ENCODE peak calls at places on chromosome 14, in seven cellular contexts. R is uterus, B is IMR-90, E is stomach, I is tibial nerve, J is H54, C is body of pancreas. O is an unnamed sample.

GRCh38 chr14:48398675-48399282 is 723.4 kb upstream of the MDGA2 start:
- DNase-seq in R (no peak), B (peak; percentile 47), E (no peak), I (no peak), J (peak; percentile 3), C (no peak), O (no peak)

GRCh38 chr14:67622675-67623074 is 3.0 kb downstream of the ARG2 start:
- DNase-seq in R (peak; percentile 56), B (peak; percentile 85), E (no peak), I (no peak), J (no peak), C (peak; percentile 13), O (no peak)

GRCh38 chr14:23068792-23069412 is 11.6 kb upstream of the CDH24 start:
- DNase-seq in R (peak; percentile 86), B (peak; percentile 93), E (peak; percentile 84), I (peak; percentile 53), J (peak; percentile 50), C (peak; percentile 87), O (no peak)

GRCh38 chr14:99718811-99719192 is 34.7 kb downstream of the CYP46A1 start:
- DNase-seq in R (no peak), B (no peak), E (no peak), I (no peak), J (no peak), C (no peak), O (peak; percentile 48)

GRCh38 chr14:95534299-95535225 is at the start of gene GLRX5:
- DNase-seq in R (peak; percentile 100), B (peak; percentile 100), E (peak; percentile 99), I (peak; percentile 99), J (peak; percentile 98), C (peak; percentile 99), O (peak; percentile 100)

GRCh38 chr14:96252323-96253052 is 3.5 kb upstream of the BDKRB1 start:
- DNase-seq in R (no peak), B (no peak), E (no peak), I (no peak), J (no peak), C (no peak), O (no peak)

GRCh38 chr14:77124345-77125274 is 17.0 kb downstream of the ZDHHC22 start:
- DNase-seq in R (no peak), B (peak; percentile 16), E (peak; percentile 72), I (peak; percentile 38), J (no peak), C (peak; percentile 65), O (no peak)

GRCh38 chr14:50600849-50601248 is 40.9 kb downstream of the ATL1 start:
- DNase-seq in R (no peak), B (no peak), E (peak; percentile 27), I (no peak), J (no peak), C (peak; percentile 70), O (no peak)

DNA sequence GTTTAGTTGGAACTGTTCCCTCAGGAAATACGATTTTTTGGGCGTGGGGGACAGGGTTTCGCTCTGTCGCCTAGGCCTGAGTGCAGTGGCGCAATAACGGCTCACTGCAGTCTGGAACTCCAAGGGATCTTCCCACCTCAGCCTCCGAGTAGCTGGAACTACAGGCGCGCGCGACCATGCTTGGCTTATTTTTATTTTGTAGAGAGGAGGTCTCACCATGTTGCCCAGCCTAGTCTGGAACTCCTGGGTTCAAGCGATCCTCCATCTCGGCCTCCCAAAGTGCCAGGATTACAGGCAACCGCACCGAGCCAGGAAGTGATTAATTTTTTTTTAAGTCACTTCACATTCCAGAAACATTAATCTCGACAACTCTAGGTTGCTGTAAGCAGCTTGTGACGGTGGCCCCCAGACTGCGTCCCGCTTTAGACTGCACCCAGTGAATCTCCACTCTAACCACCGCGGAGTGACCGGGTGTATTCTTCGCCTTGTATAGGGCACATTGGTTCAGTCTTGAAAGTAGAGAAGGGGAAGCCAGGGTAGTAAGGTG is 825 bp upstream of the MIS18BP1 start:
- DNase-seq in R (no peak), B (peak; percentile 26), E (no peak), I (no peak), J (no peak), C (peak; percentile 10), O (peak; percentile 69)
- TF ChIP-seq POLR2A in R (no peak), B (no peak), E (no peak), I (no peak), J (no peak), C (no peak), O (no peak)

GRCh38 chr14:34060747-34061050 is 109.8 kb upstream of the EGLN3 start:
- DNase-seq in R (no peak), B (no peak), E (no peak), I (no peak), J (no peak), C (no peak), O (no peak)

GRCh38 chr14:34059037-34059924 is 108.4 kb upstream of the EGLN3 start:
- DNase-seq in R (no peak), B (no peak), E (no peak), I (no peak), J (no peak), C (no peak), O (no peak)

GRCh38 chr14:34058510-34058909 is 107.6 kb upstream of the EGLN3 start:
- DNase-seq in R (no peak), B (no peak), E (no peak), I (no peak), J (no peak), C (no peak), O (no peak)

GRCh38 chr14:34062353-34062973 is 111.6 kb upstream of the EGLN3 start:
- DNase-seq in R (no peak), B (no peak), E (no peak), I (no peak), J (no peak), C (no peak), O (no peak)

DNA sequence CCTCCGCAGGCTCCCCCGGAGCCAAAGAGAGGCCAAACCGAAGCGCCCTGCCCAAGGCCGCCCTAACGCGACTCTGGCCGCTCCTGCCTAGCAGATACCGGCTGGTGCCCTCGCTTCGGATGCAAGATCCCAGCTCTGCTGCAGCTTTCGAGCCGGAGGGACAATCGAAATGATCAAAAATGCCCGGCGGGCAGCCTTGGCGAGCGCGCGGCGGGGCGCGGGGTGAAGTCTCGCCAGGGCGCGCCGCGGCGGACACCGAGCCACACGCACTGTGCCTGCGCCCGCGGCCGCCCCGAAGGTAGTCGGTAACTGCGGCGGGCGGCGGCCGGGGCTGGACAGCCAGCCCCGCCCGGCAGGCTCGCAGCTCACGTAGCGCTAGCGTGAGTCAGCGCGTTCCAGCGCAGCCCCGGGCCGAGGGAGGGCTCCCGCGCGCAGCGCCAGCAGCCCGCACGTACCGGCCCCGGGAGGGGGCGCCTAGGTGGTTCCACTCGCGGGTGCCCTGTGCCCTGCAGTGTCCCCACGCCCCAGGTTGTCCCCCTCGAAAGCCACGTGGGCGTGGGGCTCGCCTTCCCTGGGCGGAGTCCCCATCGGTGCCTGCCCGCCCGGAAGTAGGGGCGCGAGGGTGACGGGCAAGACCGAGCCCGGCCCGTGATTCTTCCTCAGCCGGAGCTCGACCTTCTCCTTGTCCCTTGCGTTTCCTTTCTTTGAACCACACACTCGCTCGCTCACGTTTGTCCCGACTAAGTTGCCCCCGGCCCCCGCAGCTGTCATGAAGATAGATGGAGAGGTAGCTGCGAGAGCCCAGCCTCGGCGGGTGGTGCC is 109.3 kb upstream of the EGLN3 start:
- DNase-seq in R (peak; percentile 70), B (peak; percentile 50), E (peak; percentile 85), I (peak; percentile 51), J (peak; percentile 77), C (peak; percentile 86), O (peak; percentile 82)
- TF ChIP-seq POLR2A in R (peak; percentile 53), B (no peak), E (peak; percentile 9), I (no peak), J (no peak), C (peak; percentile 70), O (no peak)

GRCh38 chr14:105430042-105430441 is 10.4 kb downstream of the MTA1 start:
- DNase-seq in R (no peak), B (no peak), E (no peak), I (no peak), J (no peak), C (no peak), O (no peak)

GRCh38 chr14:105430535-105430934 is 10.9 kb downstream of the MTA1 start:
- DNase-seq in R (no peak), B (peak; percentile 66), E (no peak), I (no peak), J (peak; percentile 84), C (peak; percentile 49), O (no peak)

GRCh38 chr14:105431256-105431655 is 11.6 kb downstream of the MTA1 start:
- DNase-seq in R (no peak), B (no peak), E (no peak), I (no peak), J (no peak), C (no peak), O (no peak)

GRCh38 chr14:105432657-105433056 is 13.0 kb downstream of the MTA1 start:
- DNase-seq in R (no peak), B (no peak), E (no peak), I (no peak), J (no peak), C (no peak), O (no peak)

GRCh38 chr14:105433161-105433605 is 13.6 kb downstream of the MTA1 start:
- DNase-seq in R (no peak), B (no peak), E (no peak), I (no peak), J (no peak), C (no peak), O (no peak)
- TF ChIP-seq POLR2A in R (no peak), B (no peak), E (no peak), I (no peak), J (no peak), C (no peak), O (no peak)

GRCh38 chr14:78172428-78172827 is 2.3 kb downstream of the NRXN3 start:
- DNase-seq in R (no peak), B (no peak), E (no peak), I (no peak), J (no peak), C (no peak), O (no peak)

GRCh38 chr14:78175412-78175811 is 5.2 kb downstream of the NRXN3 start:
- DNase-seq in R (no peak), B (no peak), E (no peak), I (no peak), J (no peak), C (no peak), O (no peak)

GRCh38 chr14:78170203-78170602 is at the start of gene NRXN3:
- DNase-seq in R (no peak), B (no peak), E (no peak), I (no peak), J (no peak), C (no peak), O (no peak)

GRCh38 chr14:78178071-78178470 is 7.9 kb downstream of the NRXN3 start:
- DNase-seq in R (no peak), B (no peak), E (no peak), I (no peak), J (no peak), C (no peak), O (no peak)

DNA sequence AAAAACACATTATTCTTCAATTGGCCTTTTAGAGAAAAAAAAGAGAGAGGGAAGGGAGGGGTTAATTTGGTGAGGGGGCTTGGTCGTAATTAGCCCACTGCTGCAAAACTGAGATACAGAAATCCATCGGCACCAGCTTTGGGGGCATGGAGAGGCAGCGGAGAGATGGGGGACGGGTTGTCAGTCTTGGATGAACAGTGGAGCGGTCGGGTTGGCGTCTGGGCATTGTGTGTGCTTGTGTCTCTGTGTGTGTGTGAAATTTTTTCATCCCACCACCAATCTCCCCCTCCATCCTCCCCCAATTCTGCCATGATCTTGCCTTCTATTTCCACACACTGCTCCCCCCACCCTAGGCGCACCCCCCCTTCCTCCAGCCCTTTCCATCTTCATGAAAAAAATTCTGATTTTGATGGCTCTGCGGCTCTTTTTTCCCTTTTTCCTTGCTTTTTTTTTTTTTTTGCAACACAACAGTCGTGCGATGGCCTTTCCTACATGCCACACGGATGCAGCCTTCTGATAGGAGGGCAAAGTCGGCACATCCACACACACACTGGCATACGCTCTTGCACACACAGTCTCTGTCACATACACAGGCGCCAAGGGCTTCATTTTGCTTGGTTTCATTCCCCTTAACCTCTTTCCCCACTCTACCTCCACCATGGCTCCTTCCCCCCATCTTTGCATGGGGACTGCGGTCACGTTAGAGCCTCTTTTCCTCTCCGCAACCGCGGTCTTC is 3.3 kb downstream of the NRXN3 start:
- DNase-seq in R (no peak), B (no peak), E (no peak), I (no peak), J (no peak), C (no peak), O (no peak)
- TF ChIP-seq POLR2A in R (no peak), B (no peak), E (no peak), I (no peak), J (no peak), C (no peak), O (no peak)